ENCODE peak calls at places on chromosomes 3 and 15, in six cellular contexts. F is psoas muscle, G is IMR-90, S is OCI-LY7, T is left ventricle myocardium inferior, J is bronchial epithelial cell. C is an unnamed sample.

GRCh38 chr3:69998759-69999158 is 774 bp upstream of the SAMMSON start:
- DNase-seq in G (no peak), J (no peak), F (no peak), S (no peak), T (no peak), C (no peak)

GRCh38 chr15:75775296-75776074 is 62.8 kb upstream of the CSPG4 start:
- DNase-seq in G (no peak), J (no peak), F (no peak), T (no peak), S (peak; percentile 31), C (no peak)

GRCh38 chr3:67241084-67241483 is 243.0 kb downstream of the KBTBD8 start:
- DNase-seq in F (no peak), J (no peak), S (no peak), G (no peak), T (no peak), C (no peak)

GRCh38 chr3:33003308-33003707 is 51.9 kb downstream of the CCR4 start:
- DNase-seq in T (no peak), F (no peak), J (no peak), S (no peak), G (no peak), C (no peak)

GRCh38 chr3:49732592-49732991 is 8.8 kb upstream of the GMPPB start:
- DNase-seq in S (no peak), T (no peak), F (no peak), G (no peak), J (no peak), C (no peak)

GRCh38 chr3:126119008-126119675 is 35.2 kb upstream of the SLC41A3 start:
- DNase-seq in G (no peak), S (no peak), J (peak; percentile 72), T (no peak), F (peak; percentile 60), C (no peak)

GRCh38 chr15:59131955-59132562 is 27.1 kb downstream of the CCNB2 start:
- DNase-seq in F (no peak), S (no peak), T (no peak), G (no peak), J (no peak), C (no peak)

GRCh38 chr3:23263796-23264195 is 60.7 kb downstream of the UBE2E2 start:
- DNase-seq in F (no peak), S (no peak), T (no peak), G (peak; percentile 82), J (peak; percentile 83), C (no peak)

GRCh38 chr3:71724584-71725278 is 471 bp downstream of the EIF4E3 start:
- DNase-seq in J (peak; percentile 12), T (peak; percentile 55), F (peak; percentile 86), G (no peak), S (no peak), C (peak; percentile 29)

GRCh38 chr3:141412087-141412935 is 44.0 kb downstream of the ZBTB38 start:
- DNase-seq in G (peak; percentile 96), S (peak; percentile 22), F (peak; percentile 69), J (peak; percentile 83), T (peak; percentile 45), C (no peak)

GRCh38 chr15:64515196-64515595 is 54.8 kb downstream of the ZNF609 start:
- DNase-seq in F (no peak), G (no peak), J (peak; percentile 48), T (no peak), S (no peak), C (no peak)

GRCh38 chr3:184234224-184234623 is 4.8 kb downstream of the VWA5B2 start:
- DNase-seq in S (peak; percentile 14), G (peak; percentile 83), J (peak; percentile 92), T (no peak), F (peak; percentile 79), C (no peak)

GRCh38 chr3:45932112-45932511 is 11.2 kb upstream of the CXCR6 start:
- DNase-seq in T (no peak), F (no peak), G (no peak), J (no peak), S (no peak), C (no peak)

GRCh38 chr3:111589303-111590095 is 5.6 kb downstream of the ZBED2 start:
- DNase-seq in G (peak; percentile 15), T (no peak), F (no peak), J (peak; percentile 83), S (no peak), C (no peak)

GRCh38 chr15:42352401-42352800 is 6.9 kb upstream of the CAPN3 start:
- DNase-seq in J (no peak), G (no peak), F (no peak), T (no peak), S (no peak), C (no peak)

GRCh38 chr3:149548729-149549065 is 74.2 kb downstream of the TM4SF4 start:
- DNase-seq in T (no peak), S (no peak), G (no peak), F (no peak), J (no peak), C (no peak)

GRCh38 chr3:30206051-30206450 is 400.4 kb upstream of the TGFBR2 start:
- DNase-seq in S (no peak), G (no peak), F (no peak), J (no peak), T (no peak), C (no peak)

GRCh38 chr3:194740859-194741486 is 55.3 kb downstream of the FAM43A start:
- DNase-seq in G (peak; percentile 41), S (no peak), T (no peak), J (peak; percentile 69), F (no peak), C (no peak)

GRCh38 chr15:67786646-67787045 is 38.7 kb upstream of the SKOR1 start:
- DNase-seq in F (no peak), T (no peak), J (no peak), S (no peak), G (no peak), C (no peak)

GRCh38 chr3:46466871-46467403 is 2.2 kb upstream of the LTF start:
- DNase-seq in J (no peak), G (no peak), T (no peak), S (no peak), F (no peak), C (no peak)

GRCh38 chr3:150830094-150830681 is 67.2 kb upstream of the SIAH2 start:
- DNase-seq in G (no peak), S (peak; percentile 26), F (no peak), T (no peak), J (peak; percentile 8), C (no peak)

GRCh38 chr3:5791558-5791957 is 604.1 kb downstream of the EDEM1 start:
- DNase-seq in S (no peak), T (no peak), J (peak; percentile 24), G (no peak), F (no peak), C (no peak)

GRCh38 chr3:5784656-5785055 is 597.1 kb downstream of the EDEM1 start:
- DNase-seq in T (no peak), G (no peak), J (no peak), S (no peak), F (no peak), C (no peak)

GRCh38 chr3:5787863-5788488 is 600.5 kb downstream of the EDEM1 start:
- DNase-seq in J (no peak), T (no peak), S (no peak), G (no peak), F (no peak), C (no peak)
- TF ChIP-seq CTCF in J (no peak), T (no peak), S (no peak), G (no peak), F (no peak), C (peak; percentile 6)

GRCh38 chr3:108125151-108125540 is 34.3 kb upstream of the CD47 start:
- DNase-seq in G (no peak), J (no peak), F (no peak), T (no peak), S (no peak), C (peak; percentile 31)
- H3K4me3 ChIP-seq in G (no peak overlapping the region), J (no peak overlapping the region), F (no peak overlapping the region), T (no peak overlapping the region), S (peak overlapping the region; percentile 81), C (peak overlapping the region; percentile 76)

GRCh38 chr3:174218011-174218410 is 641.1 kb upstream of the NAALADL2 start:
- DNase-seq in S (no peak), J (peak; percentile 41), F (no peak), T (no peak), G (peak; percentile 25), C (no peak)
- TF ChIP-seq CTCF in S (no peak), J (no peak), F (no peak), T (no peak), G (peak; percentile 7), C (no peak)

GRCh38 chr3:153679711-153680110 is 441.5 kb upstream of the ARHGEF26 start:
- DNase-seq in S (peak; percentile 85), F (no peak), G (no peak), J (no peak), T (no peak), C (no peak)
- H3K4me3 ChIP-seq in S (peak overlapping the region; percentile 51), F (no peak overlapping the region), G (no peak overlapping the region), J (no peak overlapping the region), T (no peak overlapping the region), C (no peak overlapping the region)

GRCh38 chr15:93005133-93005532 is 83.9 kb downstream of the RGMA start:
- DNase-seq in T (no peak), S (no peak), G (no peak), J (no peak), F (no peak), C (no peak)

GRCh38 chr15:93001156-93001555 is 87.9 kb downstream of the RGMA start:
- DNase-seq in G (peak; percentile 19), T (no peak), S (no peak), J (no peak), F (no peak), C (no peak)

GRCh38 chr15:92997821-92998220 is 91.2 kb downstream of the RGMA start:
- DNase-seq in G (no peak), S (no peak), F (no peak), J (no peak), T (no peak), C (no peak)

GRCh38 chr15:93001881-93002280 is 87.1 kb downstream of the RGMA start:
- DNase-seq in F (no peak), T (no peak), J (no peak), G (no peak), S (peak; percentile 16), C (no peak)
- TF ChIP-seq CTCF in F (no peak), T (peak; percentile 35), J (no peak), G (no peak), S (peak; percentile 60), C (no peak)

C was measured in GM06990.